ENCODE peak calls at places on chromosomes 7 and 10, in five cellular contexts. R, W, N, V and J are unnamed samples.
A peak's percentile ranks its signal among the peaks of the same experiment; 100 is the strongest.

GRCh38 chr7:108526768-108527017 is 758 bp upstream of the PNPLA8 start:
- DNase-seq in R (no peak), W (no peak), N (no peak), V (no peak), J (no peak)

GRCh38 chr7:75727881-75728592 is 10.7 kb downstream of the HIP1 start:
- DNase-seq in R (peak; percentile 74), W (peak; percentile 16), N (peak; percentile 37), V (no peak), J (no peak)

GRCh38 chr7:20064181-20064970 is 152.8 kb downstream of the MACC1 start:
- DNase-seq in R (no peak), W (no peak), N (no peak), V (no peak), J (peak; percentile 5)

GRCh38 chr10:125156739-125157472 is 3.5 kb downstream of the CTBP2 start:
- DNase-seq in R (peak; percentile 35), W (no peak), N (no peak), V (no peak), J (no peak)

GRCh38 chr10:22597142-22597541 is 117.2 kb downstream of the PIP4K2A start:
- DNase-seq in R (no peak), W (no peak), N (no peak), V (no peak), J (no peak)

GRCh38 chr7:130953193-130953592 is 219.2 kb upstream of the KLF14 start:
- DNase-seq in R (no peak), W (no peak), N (no peak), V (no peak), J (no peak)

GRCh38 chr7:22452142-22452763 is 47.7 kb downstream of the STEAP1B start:
- DNase-seq in R (no peak), W (peak; percentile 72), N (no peak), V (peak; percentile 67), J (no peak)

GRCh38 chr10:1651280-1651975 is 85.9 kb downstream of the ADARB2 start:
- DNase-seq in R (peak; percentile 32), W (peak; percentile 22), N (no peak), V (no peak), J (no peak)

GRCh38 chr10:116524736-116525135 is 21.0 kb upstream of the PNLIP start:
- DNase-seq in R (no peak), W (no peak), N (no peak), V (no peak), J (no peak)

GRCh38 chr7:3272691-3273141 is 28.3 kb upstream of the SDK1 start:
- DNase-seq in R (no peak), W (no peak), N (peak; percentile 40), V (no peak), J (peak; percentile 64)

GRCh38 chr7:82288769-82289535 is 154.6 kb downstream of the CACNA2D1 start:
- DNase-seq in R (no peak), W (no peak), N (no peak), V (peak; percentile 59), J (no peak)

GRCh38 chr10:113087082-113088029 is 137.3 kb downstream of the TCF7L2 start:
- DNase-seq in R (peak; percentile 85), W (no peak), N (no peak), V (no peak), J (no peak)

GRCh38 chr10:110208614-110209398 is 1.4 kb downstream of the MXI1 start:
- DNase-seq in R (peak; percentile 80), W (peak; percentile 67), N (no peak), V (peak; percentile 59), J (no peak)

GRCh38 chr7:137606061-137606674 is 240.6 kb downstream of the DGKI start:
- DNase-seq in R (no peak), W (peak; percentile 72), N (peak; percentile 22), V (peak; percentile 34), J (peak; percentile 51)

GRCh38 chr7:2639994-2640830 is 8.4 kb downstream of the TTYH3 start:
- DNase-seq in R (no peak), W (peak; percentile 68), N (no peak), V (no peak), J (no peak)

GRCh38 chr7:118844748-118845147 is 620.2 kb downstream of the ANKRD7 start:
- DNase-seq in R (no peak), W (no peak), N (no peak), V (no peak), J (no peak)

GRCh38 chr10:72736176-72736795 is 44.3 kb downstream of the MCU start:
- DNase-seq in R (no peak), W (no peak), N (no peak), V (no peak), J (no peak)

GRCh38 chr10:65670087-65670486 is 1255.7 kb upstream of the LRRTM3 start:
- DNase-seq in R (no peak), W (no peak), N (no peak), V (no peak), J (no peak)

GRCh38 chr10:125048101-125048864 is 106.4 kb downstream of the ZRANB1 start:
- DNase-seq in R (peak; percentile 91), W (peak; percentile 92), N (peak; percentile 61), V (peak; percentile 75), J (peak; percentile 56)

GRCh38 chr10:113958631-113959382 is 84.9 kb upstream of the ADRB1 start:
- DNase-seq in R (peak; percentile 79), W (no peak), N (no peak), V (peak; percentile 36), J (no peak)